ENCODE peak calls at places on chromosomes 5 and 9, in ten cellular contexts. Q is body of pancreas; S is astrocyte; W is ovary; L is CD8-positive, alpha-beta memory T cell; P is Karpas-422; Y is CD8-positive, alpha-beta T cell; R is tibial nerve; A is heart right ventricle; E is breast epithelium. X is an unnamed sample. For H3K4me1, the result is how much of the 10 kb centered on the place peaks cover.

GRCh38 chr9:109471994-109472393 is 26.1 kb downstream of the PTPN3 start:
- DNase-seq in R (no peak), E (no peak), W (no peak), Q (no peak), L (no peak), S (no peak), Y (no peak), A (no peak), P (no peak), X (no peak)

GRCh38 chr9:109319631-109320233 is 1.1 kb downstream of the EPB41L4B start:
- DNase-seq in A (no peak), S (no peak), W (peak), R (no peak), Q (peak), Y (no peak), P (no peak), L (no peak), E (no peak), X (no peak)

GRCh38 chr5:111227805-111228204 is 3.6 kb downstream of the CAMK4 start:
- DNase-seq in S (peak), L (no peak), Y (no peak), A (no peak), W (no peak), R (no peak), E (no peak), P (no peak), Q (no peak), X (no peak)

GRCh38 chr5:60497706-60498500 is 202.1 kb downstream of the DEPDC1B start:
- DNase-seq in A (no peak), P (no peak), R (no peak), W (no peak), S (peak), E (no peak), Y (no peak), Q (no peak), L (no peak), X (no peak)

GRCh38 chr5:159092288-159092687 is 7.4 kb downstream of the EBF1 start:
- DNase-seq in Y (no peak), A (no peak), E (no peak), S (no peak), P (no peak), W (no peak), Q (no peak), L (no peak), R (no peak), X (no peak)

GRCh38 chr9:136396219-136396515 is 3.8 kb downstream of the SNAPC4 start:
- DNase-seq in W (no peak), S (no peak), E (no peak), Y (no peak), P (no peak), R (no peak), A (no peak), L (no peak), Q (no peak), X (no peak)

GRCh38 chr5:109743770-109744212 is 54.1 kb downstream of the MAN2A1 start:
- DNase-seq in W (no peak), Y (no peak), E (no peak), A (no peak), P (no peak), L (no peak), Q (no peak), R (no peak), S (peak), X (no peak)

GRCh38 chr9:109499631-109500120 is 1.6 kb upstream of the PTPN3 start:
- DNase-seq in E (peak), R (no peak), P (no peak), W (no peak), Q (peak), S (no peak), Y (no peak), L (no peak), A (peak), X (peak)

GRCh38 chr5:89297111-89297510 is 414.1 kb upstream of the MEF2C start:
- DNase-seq in W (no peak), S (no peak), L (no peak), R (no peak), E (no peak), A (no peak), Y (no peak), Q (no peak), P (no peak), X (no peak)

GRCh38 chr5:87383216-87383615 is 29.5 kb downstream of the CCNH start:
- DNase-seq in S (peak), E (no peak), Q (no peak), A (no peak), Y (no peak), L (no peak), R (no peak), P (no peak), W (no peak), X (no peak)

GRCh38 chr5:160287378-160288051 is 24.8 kb downstream of the CCNJL start:
- DNase-seq in E (peak), R (no peak), A (peak), P (no peak), Y (no peak), L (no peak), S (peak), Q (peak), W (peak), X (no peak)

GRCh38 chr9:126861707-126862460 is 1.4 kb downstream of the ZBTB34 start:
- DNase-seq in P (peak), E (no peak), Y (no peak), W (no peak), S (no peak), L (no peak), R (no peak), Q (no peak), A (no peak), X (no peak)

GRCh38 chr5:545641-546375 is 21.6 kb upstream of the SLC9A3 start:
- DNase-seq in R (no peak), L (no peak), E (no peak), W (peak), P (no peak), Y (no peak), A (no peak), Q (no peak), S (no peak), X (no peak)

GRCh38 chr5:140432212-140432611 is 30.6 kb downstream of the ANKHD1 start:
- DNase-seq in L (no peak), P (no peak), E (no peak), Y (no peak), W (no peak), A (no peak), R (no peak), Q (no peak), S (no peak), X (no peak)

GRCh38 chr5:140429724-140430123 is 28.1 kb downstream of the ANKHD1 start:
- DNase-seq in P (no peak), L (no peak), Y (no peak), S (no peak), E (no peak), A (no peak), Q (no peak), W (no peak), R (no peak), X (no peak)

DNA sequence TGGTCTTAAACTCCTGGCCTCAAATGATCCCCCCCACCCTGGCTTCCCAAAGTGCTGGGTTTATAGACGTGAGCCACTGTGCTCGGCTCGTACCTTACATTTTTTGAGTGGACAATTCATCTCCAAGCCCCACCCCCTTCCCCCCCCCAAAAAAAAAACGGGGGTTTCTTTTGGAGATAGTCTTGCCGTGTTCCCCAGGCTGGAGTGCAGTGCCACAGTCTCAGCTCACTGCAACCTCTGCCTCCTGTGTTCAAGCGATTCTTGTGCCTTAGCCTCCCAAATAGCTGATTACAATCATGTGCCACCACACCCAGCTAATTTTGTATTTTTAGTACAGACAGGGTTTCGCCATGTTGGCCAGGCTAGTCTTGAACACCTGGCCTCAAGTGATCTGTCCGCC is 31.3 kb downstream of the ANKHD1 start:
- DNase-seq in R (no peak), E (no peak), S (no peak), Y (no peak), P (no peak), L (no peak), A (no peak), W (no peak), Q (no peak), X (no peak)
- H3K4me1 ChIP-seq in R (under half), E (under half), S (under half), Y (under half), P (under half), L (under half), A (under half), W (under half), Q (under half), X (under half)

DNA sequence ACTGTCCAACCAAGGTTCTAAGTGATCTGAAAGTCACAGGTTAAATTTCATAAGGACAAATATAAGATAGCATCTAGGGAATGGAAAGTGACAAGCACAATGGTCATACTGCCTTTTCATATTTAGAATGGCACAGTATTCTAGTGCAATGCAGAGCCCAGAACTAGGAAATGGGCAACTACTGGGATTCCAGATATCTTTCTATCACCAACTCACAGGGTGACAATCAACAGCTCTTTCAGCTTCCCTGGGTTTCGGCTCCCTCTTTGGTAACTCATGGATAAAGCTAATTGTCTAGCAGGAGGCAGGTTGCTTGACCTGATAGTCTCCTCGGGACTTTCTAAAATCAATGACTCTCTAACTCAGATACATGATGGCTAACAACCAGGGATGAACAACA is 60.4 kb downstream of the NR3C1 start:
- DNase-seq in W (no peak), P (no peak), S (no peak), Q (no peak), R (no peak), L (no peak), E (no peak), Y (no peak), A (no peak), X (no peak)
- H3K4me1 ChIP-seq in W (under half), P (under half), S (under half), Q (under half), R (half or more), L (under half), E (under half), Y (under half), A (half or more), X (half or more)

GRCh38 chr5:3100921-3101551 is 349.6 kb upstream of the IRX2 start:
- DNase-seq in L (no peak), P (no peak), Y (no peak), Q (no peak), E (no peak), A (no peak), W (no peak), R (no peak), S (no peak), X (no peak)
- H3K4me1 ChIP-seq in L (under half), P (under half), Y (under half), Q (under half), E (under half), A (under half), W (under half), R (under half), S (under half), X (under half)

GRCh38 chr9:6962164-6962563 is 204.4 kb downstream of the KDM4C start:
- DNase-seq in L (no peak), Y (no peak), E (no peak), Q (no peak), S (no peak), R (no peak), A (no peak), P (no peak), W (no peak), X (no peak)

GRCh38 chr9:6955251-6955921 is 197.6 kb downstream of the KDM4C start:
- DNase-seq in Q (no peak), A (no peak), W (no peak), L (no peak), E (no peak), P (no peak), S (peak), R (no peak), Y (no peak), X (no peak)

GRCh38 chr9:6960777-6961176 is 203.0 kb downstream of the KDM4C start:
- DNase-seq in Y (no peak), W (no peak), E (no peak), Q (no peak), S (no peak), R (no peak), A (no peak), P (no peak), L (no peak), X (no peak)

GRCh38 chr9:6956796-6957355 is 199.1 kb downstream of the KDM4C start:
- DNase-seq in L (no peak), E (no peak), W (no peak), P (no peak), A (no peak), R (no peak), Q (no peak), S (no peak), Y (no peak), X (no peak)

GRCh38 chr9:6959275-6960000 is 201.7 kb downstream of the KDM4C start:
- DNase-seq in W (no peak), A (no peak), P (no peak), Y (no peak), R (no peak), Q (no peak), S (no peak), L (no peak), E (no peak), X (no peak)
- H3K4me1 ChIP-seq in W (under half), A (under half), P (under half), Y (under half), R (under half), Q (under half), S (under half), L (under half), E (under half), X (under half)

DNA sequence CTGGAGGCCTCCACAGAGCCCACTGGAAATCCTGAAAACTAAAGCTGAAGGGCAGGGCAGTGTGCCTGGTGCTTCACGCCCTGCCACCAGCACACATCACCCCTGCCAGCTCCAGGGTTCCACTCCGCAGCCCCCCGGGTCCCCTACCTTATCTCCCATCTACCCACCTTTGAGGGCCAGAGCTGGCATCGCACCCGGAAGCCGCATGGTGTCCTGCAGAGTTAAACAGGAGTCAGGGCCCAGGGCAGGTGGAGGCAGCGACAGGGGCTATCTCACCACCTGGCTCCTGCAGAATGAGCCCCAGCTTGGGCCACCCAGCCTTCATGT is 18.8 kb downstream of the PDGFRB start:
- DNase-seq in S (no peak), Q (no peak), A (no peak), W (no peak), Y (no peak), E (no peak), P (no peak), L (no peak), R (no peak), X (no peak)
- H3K4me1 ChIP-seq in S (half or more), Q (under half), A (half or more), W (half or more), Y (under half), E (under half), P (under half), L (under half), R (half or more), X (half or more)

GRCh38 chr9:96009690-96010477 is 134.4 kb downstream of the ERCC6L2 start:
- DNase-seq in L (peak), W (no peak), Y (peak), E (no peak), S (peak), Q (no peak), R (no peak), P (no peak), A (no peak), X (no peak)
- H3K4me1 ChIP-seq in L (half or more), W (under half), Y (half or more), E (under half), S (under half), Q (under half), R (under half), P (under half), A (under half), X (under half)

GRCh38 chr5:137365126-137365865 is 133.8 kb downstream of the SPOCK1 start:
- DNase-seq in S (peak), L (no peak), W (no peak), E (no peak), R (no peak), Y (no peak), A (no peak), P (no peak), Q (no peak), X (no peak)
- H3K4me1 ChIP-seq in S (under half), L (under half), W (under half), E (under half), R (under half), Y (under half), A (under half), P (under half), Q (under half), X (under half)

DNA sequence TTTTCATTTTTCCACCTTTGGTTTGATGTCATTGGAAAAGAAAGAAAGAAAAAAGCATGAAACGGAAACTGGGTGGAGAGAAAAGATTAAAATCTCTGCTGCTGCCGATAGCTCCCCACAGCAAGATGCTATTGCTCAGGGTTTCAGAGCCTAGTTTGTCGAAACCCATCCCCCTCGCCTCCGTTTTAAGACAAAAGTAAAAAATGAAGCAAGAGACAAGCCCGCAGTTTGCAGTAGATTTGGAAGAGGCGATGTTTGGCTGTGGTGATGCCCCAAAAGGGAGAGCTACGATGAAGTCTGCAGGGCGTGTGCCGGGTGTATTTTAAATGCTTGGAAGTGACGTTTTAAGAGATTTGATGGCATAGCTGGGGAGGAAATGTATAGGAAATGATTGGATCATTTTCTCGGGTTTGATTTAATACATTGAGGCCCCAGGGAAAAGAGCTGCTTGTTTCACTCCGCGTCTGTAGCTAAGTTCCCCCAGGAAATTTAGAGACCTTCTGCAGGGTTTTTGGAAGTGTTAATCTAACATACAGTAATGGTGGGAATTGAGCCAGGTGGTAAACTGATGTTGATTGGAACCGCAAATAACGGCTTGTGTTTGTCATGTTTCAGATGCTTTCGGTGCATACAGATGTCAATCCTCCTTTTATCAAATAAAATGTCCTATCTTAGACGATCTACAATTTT is 922 bp downstream of the NDFIP1 start:
- DNase-seq in L (no peak), S (no peak), W (peak), P (peak), E (no peak), Y (no peak), A (peak), R (peak), Q (peak), X (peak)
- H3K4me1 ChIP-seq in L (half or more), S (under half), W (under half), P (under half), E (under half), Y (half or more), A (half or more), R (half or more), Q (under half), X (half or more)